ENCODE peak calls at places on chromosome 6, in five cellular contexts. C is osteoblast, J is heart left ventricle, R is mammary epithelial cell, K is ovary. S is an unnamed sample. For H3K9me3, the result is how much of the 10 kb centered on the place peaks cover.

GRCh38 chr6:37077459-37078296 is 72.2 kb downstream of the FGD2 start:
- DNase-seq in C (peak), J (peak), K (peak), R (peak), S (no peak)

GRCh38 chr6:117441824-117442264 is 16.1 kb upstream of the ROS1 start:
- DNase-seq in K (no peak), J (no peak), C (peak), R (peak), S (no peak)

GRCh38 chr6:41093729-41094128 is 21.0 kb downstream of the NFYA start:
- DNase-seq in K (no peak), R (peak), J (no peak), C (no peak), S (no peak)

GRCh38 chr6:107083047-107083768 is 32.1 kb downstream of the BEND3 start:
- DNase-seq in J (no peak), K (no peak), R (no peak), C (no peak), S (no peak)

GRCh38 chr6:143591441-143591840 is 79.9 kb upstream of the FUCA2 start:
- DNase-seq in J (no peak), K (no peak), C (no peak), R (no peak), S (no peak)

GRCh38 chr6:25472314-25472713 is 179.7 kb upstream of the SCGN start:
- DNase-seq in J (no peak), K (no peak), C (no peak), R (no peak), S (peak)

GRCh38 chr6:8234316-8234715 is 132.0 kb upstream of the EEF1E1 start:
- DNase-seq in K (no peak), C (no peak), J (no peak), R (no peak), S (no peak)

GRCh38 chr6:15736023-15736696 is 73.3 kb upstream of the DTNBP1 start:
- DNase-seq in K (no peak), J (no peak), C (no peak), R (no peak), S (no peak)

GRCh38 chr6:13846841-13847240 is 32.5 kb upstream of the MCUR1 start:
- DNase-seq in C (no peak), R (no peak), K (no peak), J (no peak), S (no peak)

GRCh38 chr6:73879466-73879865 is 183.5 kb downstream of the CD109 start:
- DNase-seq in C (no peak), R (no peak), K (no peak), J (no peak), S (no peak)

GRCh38 chr6:108562503-108562993 is 1.8 kb downstream of the FOXO3 start:
- DNase-seq in C (peak), K (peak), R (peak), J (peak), S (no peak)

GRCh38 chr6:97203343-97203742 is 79.7 kb downstream of the MMS22L start:
- DNase-seq in C (peak), J (no peak), R (no peak), K (no peak), S (no peak)

GRCh38 chr6:135163440-135163738 is 17.7 kb upstream of the MYB start:
- DNase-seq in J (no peak), K (no peak), R (no peak), C (no peak), S (peak)

GRCh38 chr6:7505196-7505699 is 36.2 kb upstream of the DSP start:
- DNase-seq in K (no peak), R (peak), J (no peak), C (peak), S (no peak)

GRCh38 chr6:84193140-84193708 is 34.2 kb downstream of the CEP162 start:
- DNase-seq in C (peak), R (peak), J (no peak), K (no peak), S (no peak)

GRCh38 chr6:26044140-26045045 is 42.8 kb upstream of the HFE start:
- DNase-seq in J (peak), R (no peak), C (no peak), K (peak), S (peak)

GRCh38 chr6:41598670-41599014 is 39.6 kb upstream of the MDFI start:
- DNase-seq in C (peak), R (no peak), K (no peak), J (no peak), S (no peak)

GRCh38 chr6:142469220-142469619 is 167.4 kb downstream of the ADGRG6 start:
- DNase-seq in K (no peak), C (no peak), J (no peak), R (no peak), S (no peak)

GRCh38 chr6:165218816-165219215 is 90.6 kb downstream of the C6orf118 start:
- DNase-seq in C (no peak), K (no peak), J (no peak), R (peak), S (no peak)

GRCh38 chr6:128504003-128504654 is 16.3 kb downstream of the PTPRK start:
- DNase-seq in C (no peak), J (no peak), K (no peak), R (no peak), S (no peak)

GRCh38 chr6:95185874-95186273 is 391.5 kb upstream of the MANEA start:
- DNase-seq in C (no peak), J (no peak), R (no peak), K (no peak), S (no peak)

GRCh38 chr6:134434019-134434949 is 116.4 kb upstream of the SGK1 start:
- DNase-seq in R (no peak), K (no peak), J (no peak), C (no peak), S (no peak)

GRCh38 chr6:154343473-154344308 is 12.9 kb downstream of the IPCEF1 start:
- DNase-seq in K (peak), C (no peak), J (peak), R (peak), S (no peak)

GRCh38 chr6:38137609-38138008 is 318.1 kb downstream of the ZFAND3 start:
- DNase-seq in R (no peak), J (no peak), C (no peak), K (no peak), S (no peak)

GRCh38 chr6:159594750-159595117 is 98.3 kb downstream of the SOD2 start:
- DNase-seq in K (no peak), C (peak), J (no peak), R (peak), S (no peak)

GRCh38 chr6:134680021-134680420 is 269.9 kb downstream of the ALDH8A1 start:
- DNase-seq in C (no peak), J (no peak), K (no peak), R (no peak), S (no peak)

GRCh38 chr6:166610104-166610503 is 16.9 kb downstream of the RPS6KA2 start:
- DNase-seq in J (no peak), K (no peak), R (no peak), C (no peak), S (no peak)
- H3K27ac ChIP-seq in J (no peak), K (no peak), R (no peak), C (no peak), S (no peak)

GRCh38 chr6:43097502-43097901 is 21.4 kb downstream of the PTK7 start:
- DNase-seq in K (no peak), J (no peak), R (no peak), C (no peak), S (no peak)

GRCh38 chr6:43097098-43097489 is 21.0 kb downstream of the PTK7 start:
- DNase-seq in R (no peak), C (peak), J (no peak), K (no peak), S (no peak)

GRCh38 chr6:43095939-43096338 is 19.8 kb downstream of the PTK7 start:
- DNase-seq in C (peak), K (no peak), R (no peak), J (no peak), S (no peak)

GRCh38 chr6:43093361-43094289 is 17.5 kb downstream of the PTK7 start:
- DNase-seq in C (peak), R (peak), K (no peak), J (no peak), S (no peak)

DNA sequence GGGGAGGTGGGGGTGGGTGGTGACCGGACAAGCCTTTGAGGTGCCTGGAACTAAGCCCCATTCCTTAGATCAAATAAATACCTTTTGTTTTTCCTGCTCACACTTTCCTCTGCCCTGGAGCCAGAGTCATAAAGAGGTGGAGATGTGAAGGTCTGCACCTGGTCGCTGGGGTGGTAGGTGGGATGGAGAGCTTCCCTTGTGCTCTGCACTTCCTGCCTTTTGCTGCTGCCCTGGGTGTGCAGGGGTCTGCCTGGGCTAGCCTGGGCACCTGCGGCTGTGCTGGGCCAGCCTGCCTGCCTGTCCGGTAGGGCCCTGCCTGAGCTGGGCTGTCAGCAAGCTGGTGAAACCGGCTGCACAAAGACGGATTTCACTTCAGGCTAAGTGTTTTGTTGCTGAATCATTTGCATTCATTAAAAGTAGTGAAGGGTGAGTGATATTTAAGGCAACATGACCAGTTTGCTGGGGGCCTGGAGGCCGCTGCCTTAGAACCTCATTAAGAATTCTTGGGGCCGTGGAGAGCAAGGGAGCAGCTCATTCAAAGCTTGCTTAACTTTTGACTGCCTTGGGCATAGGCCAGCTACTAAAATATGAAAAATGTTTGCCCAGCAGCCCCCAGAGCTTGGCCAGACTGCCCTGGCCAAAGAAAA is 20.5 kb downstream of the PTK7 start:
- DNase-seq in K (no peak), J (no peak), R (peak), C (peak), S (no peak)
- H3K4me3 ChIP-seq in K (no peak), J (no peak), R (peak), C (peak), S (no peak)

DNA sequence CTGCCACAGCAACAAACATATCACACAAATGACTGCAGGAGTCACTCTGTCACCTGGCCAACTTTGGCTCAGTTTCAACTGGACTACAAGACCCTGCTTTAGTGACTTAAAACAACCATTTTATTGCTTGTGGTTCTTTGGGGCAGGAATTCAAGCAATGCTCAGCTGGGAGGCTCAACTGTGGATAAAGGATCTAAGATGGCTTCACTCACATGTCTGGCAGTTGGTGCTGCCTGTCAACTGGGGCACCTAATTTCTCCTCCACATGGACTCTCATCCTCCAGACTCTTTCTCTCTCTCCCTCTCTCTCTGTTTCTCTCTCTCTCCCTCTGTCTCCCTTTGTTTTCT is 2.8 kb upstream of the EPB41L2 start:
- DNase-seq in C (peak), J (no peak), K (no peak), R (no peak), S (no peak)
- H3K9me3 ChIP-seq in C (under half), J (under half), K (under half), R (under half), S (under half)

GRCh38 chr6:52522151-52522626 is 54.7 kb downstream of the TRAM2 start:
- DNase-seq in J (peak), R (no peak), C (peak), K (peak), S (no peak)
- H3K27ac ChIP-seq in J (peak), R (no peak), C (peak), K (no peak), S (no peak)

GRCh38 chr6:111990214-111990613 is 63.7 kb upstream of the CCN6 start:
- DNase-seq in K (no peak), C (no peak), J (no peak), R (no peak), S (no peak)
- H3K4me3 ChIP-seq in K (no peak), C (no peak), J (no peak), R (no peak), S (no peak)

S was measured in naive thymus-derived CD4-positive, alpha-beta T cell.